ENCODE peak calls at places on chromosomes 4 and X, in nine cellular contexts. G, I, U, W, L, D, J, E and B are unnamed samples.

GRCh38 chr4:83138979-83139378 is 24.4 kb upstream of the PLAC8 start:
- DNase-seq in G (peak), I (no peak), U (no peak), W (peak), L (no peak), D (no peak), J (no peak), E (no peak), B (no peak)

GRCh38 chr4:11635336-11635735 is 206.6 kb upstream of the HS3ST1 start:
- DNase-seq in G (no peak), I (peak), U (peak), W (no peak), L (no peak), D (no peak), J (peak), E (peak), B (peak)

GRCh38 chr4:80361329-80361900 is 25.9 kb downstream of the CFAP299 start:
- DNase-seq in G (no peak), I (peak), U (no peak), W (no peak), L (no peak), D (peak), J (peak), E (peak), B (peak)

GRCh38 chr4:179797718-179798117 is 2355.5 kb upstream of the AGA start:
- DNase-seq in G (no peak), I (no peak), U (no peak), W (no peak), L (no peak), D (no peak), J (no peak), E (no peak), B (no peak)

GRCh38 chrX:8726031-8726652 is 5.8 kb downstream of the ANOS1 start:
- DNase-seq in G (no peak), I (no peak), U (no peak), W (no peak), L (no peak), D (peak), J (no peak), E (peak), B (peak)

GRCh38 chrX:314781-315595 is 3.6 kb downstream of the GTPBP6 start:
- DNase-seq in G (no peak), I (no peak), U (no peak), W (no peak), L (no peak), D (no peak), J (no peak), E (no peak), B (peak)

GRCh38 chrX:55695227-55696018 is 22.1 kb upstream of the RRAGB start:
- DNase-seq in G (peak), I (no peak), U (no peak), W (no peak), L (no peak), D (no peak), J (no peak), E (no peak), B (no peak)

GRCh38 chr4:32148120-32148666 is 1428.0 kb downstream of the PCDH7 start:
- DNase-seq in G (no peak), I (no peak), U (no peak), W (no peak), L (no peak), D (no peak), J (no peak), E (no peak), B (no peak)

GRCh38 chr4:81459233-81459632 is 12.5 kb downstream of the RASGEF1B start:
- DNase-seq in G (no peak), I (no peak), U (no peak), W (no peak), L (no peak), D (no peak), J (no peak), E (no peak), B (no peak)

GRCh38 chr4:52862605-52863236 is 604 bp downstream of the RASL11B start:
- DNase-seq in G (no peak), I (no peak), U (no peak), W (no peak), L (no peak), D (no peak), J (no peak), E (no peak), B (no peak)

GRCh38 chrX:106499473-106499872 is 112.3 kb upstream of the RADX start:
- DNase-seq in G (no peak), I (no peak), U (no peak), W (no peak), L (no peak), D (no peak), J (no peak), E (no peak), B (no peak)

GRCh38 chr4:95644417-95644816 is 95.6 kb upstream of the UNC5C start:
- DNase-seq in G (no peak), I (no peak), U (no peak), W (no peak), L (no peak), D (no peak), J (no peak), E (no peak), B (no peak)

GRCh38 chr4:161828061-161828460 is 335.7 kb downstream of the FSTL5 start:
- DNase-seq in G (no peak), I (no peak), U (no peak), W (no peak), L (no peak), D (no peak), J (no peak), E (no peak), B (no peak)

GRCh38 chrX:108139303-108139702 is 47.7 kb downstream of the ATG4A start:
- DNase-seq in G (no peak), I (no peak), U (no peak), W (no peak), L (no peak), D (no peak), J (no peak), E (peak), B (no peak)

GRCh38 chr4:174474457-174475075 is 47.7 kb downstream of the HPGD start:
- DNase-seq in G (no peak), I (no peak), U (no peak), W (no peak), L (no peak), D (no peak), J (no peak), E (no peak), B (no peak)

GRCh38 chrX:131783555-131784338 is 239.4 kb upstream of the STK26 start:
- DNase-seq in G (no peak), I (peak), U (peak), W (peak), L (no peak), D (no peak), J (no peak), E (no peak), B (no peak)

GRCh38 chr4:128924951-128925350 is 115.5 kb downstream of the JADE1 start:
- DNase-seq in G (no peak), I (peak), U (no peak), W (no peak), L (no peak), D (no peak), J (no peak), E (no peak), B (no peak)

GRCh38 chrX:140229187-140229586 is 263.9 kb upstream of the CXorf66 start:
- DNase-seq in G (no peak), I (no peak), U (no peak), W (no peak), L (no peak), D (no peak), J (no peak), E (no peak), B (no peak)

GRCh38 chr4:142248946-142249345 is 597.2 kb downstream of the INPP4B start:
- DNase-seq in G (no peak), I (peak), U (no peak), W (no peak), L (peak), D (no peak), J (no peak), E (no peak), B (peak)

GRCh38 chrX:110277609-110278008 is 40.3 kb downstream of the AMMECR1 start:
- DNase-seq in G (no peak), I (no peak), U (peak), W (no peak), L (no peak), D (no peak), J (no peak), E (no peak), B (no peak)

GRCh38 chr4:182711211-182711610 is 206.0 kb downstream of the DCTD start:
- DNase-seq in G (no peak), I (peak), U (no peak), W (no peak), L (peak), D (no peak), J (no peak), E (no peak), B (no peak)

GRCh38 chr4:153488006-153488718 is 22.0 kb downstream of the TMEM131L start:
- DNase-seq in G (peak), I (peak), U (no peak), W (peak), L (no peak), D (no peak), J (peak), E (no peak), B (no peak)

GRCh38 chrX:111035991-111036390 is 60.0 kb upstream of the PAK3 start:
- DNase-seq in G (no peak), I (no peak), U (no peak), W (no peak), L (no peak), D (no peak), J (no peak), E (no peak), B (no peak)

GRCh38 chr4:24240655-24241054 is 343.7 kb downstream of the DHX15 start:
- DNase-seq in G (no peak), I (no peak), U (no peak), W (no peak), L (no peak), D (no peak), J (no peak), E (no peak), B (no peak)

GRCh38 chr4:88893961-88894360 is 163.0 kb downstream of the FAM13A start:
- DNase-seq in G (no peak), I (peak), U (no peak), W (no peak), L (peak), D (no peak), J (no peak), E (no peak), B (no peak)

GRCh38 chrX:79290596-79290995 is 76.5 kb downstream of the ITM2A start:
- DNase-seq in G (no peak), I (no peak), U (no peak), W (no peak), L (no peak), D (no peak), J (no peak), E (no peak), B (no peak)

GRCh38 chrX:76433219-76433618 is 5.7 kb downstream of the MAGEE1 start:
- DNase-seq in G (no peak), I (no peak), U (no peak), W (no peak), L (no peak), D (no peak), J (peak), E (no peak), B (no peak)

GRCh38 chr4:6422105-6422504 is 50.3 kb downstream of the PPP2R2C start:
- DNase-seq in G (no peak), I (no peak), U (no peak), W (no peak), L (no peak), D (no peak), J (no peak), E (no peak), B (no peak)

GRCh38 chrX:13685126-13685763 is 3.7 kb upstream of the RAB9A start:
- DNase-seq in G (no peak), I (peak), U (no peak), W (no peak), L (no peak), D (no peak), J (peak), E (peak), B (no peak)

GRCh38 chr4:28391877-28392276 is 1531.2 kb downstream of the STIM2 start:
- DNase-seq in G (no peak), I (peak), U (no peak), W (no peak), L (no peak), D (no peak), J (no peak), E (no peak), B (no peak)

GRCh38 chr4:112321768-112322684 is 24.9 kb downstream of the ALPK1 start:
- DNase-seq in G (peak), I (peak), U (peak), W (peak), L (no peak), D (peak), J (peak), E (peak), B (peak)

GRCh38 chrX:41739871-41740270 is 15.9 kb downstream of the GPR82 start:
- DNase-seq in G (no peak), I (no peak), U (no peak), W (no peak), L (no peak), D (no peak), J (no peak), E (no peak), B (no peak)

GRCh38 chr4:128835498-128836222 is 26.2 kb downstream of the JADE1 start:
- DNase-seq in G (no peak), I (no peak), U (no peak), W (no peak), L (no peak), D (no peak), J (no peak), E (no peak), B (no peak)

GRCh38 chr4:31482691-31483090 is 762.5 kb downstream of the PCDH7 start:
- DNase-seq in G (no peak), I (no peak), U (no peak), W (no peak), L (no peak), D (no peak), J (no peak), E (no peak), B (no peak)

GRCh38 chrX:132956421-132957210 is 1.8 kb downstream of the HS6ST2 start:
- DNase-seq in G (no peak), I (no peak), U (no peak), W (no peak), L (no peak), D (no peak), J (no peak), E (no peak), B (no peak)

GRCh38 chr4:148444296-148445070 is 2.3 kb upstream of the NR3C2 start:
- DNase-seq in G (peak), I (no peak), U (no peak), W (peak), L (no peak), D (no peak), J (no peak), E (no peak), B (no peak)

GRCh38 chr4:2186865-2187172 is 55.1 kb downstream of the HAUS3 start:
- DNase-seq in G (no peak), I (no peak), U (no peak), W (no peak), L (no peak), D (no peak), J (no peak), E (no peak), B (no peak)

GRCh38 chr4:158884280-158884679 is 115.5 kb downstream of the FNIP2 start:
- DNase-seq in G (no peak), I (no peak), U (no peak), W (no peak), L (no peak), D (no peak), J (no peak), E (no peak), B (no peak)

GRCh38 chr4:107931775-107932321 is 499 bp downstream of the CYP2U1 start:
- DNase-seq in G (peak), I (no peak), U (no peak), W (peak), L (no peak), D (no peak), J (no peak), E (peak), B (no peak)